ENCODE peak calls at places on chromosomes 5 and 9, in seven cellular contexts. B, R, W, Q, N, P and A are unnamed samples. For H3K4me1 and H3K36me3, the result is how much of the 10 kb centered on the place peaks cover.

GRCh38 chr5:54742417-54742889 is 224.9 kb downstream of the SNX18 start:
- DNase-seq in W (no peak), Q (no peak), P (no peak), N (no peak), R (peak), B (peak), A (no peak)

GRCh38 chr5:95644351-95645042 is 2.1 kb upstream of the RFESD start:
- DNase-seq in N (peak), P (no peak), W (peak), Q (peak), B (peak), R (peak), A (no peak)

GRCh38 chr5:91288117-91288516 is 95.0 kb downstream of the ARRDC3 start:
- DNase-seq in B (no peak), N (no peak), P (no peak), R (no peak), W (peak), Q (no peak), A (no peak)

GRCh38 chr9:123440256-123440655 is 84.3 kb downstream of the CRB2 start:
- DNase-seq in N (no peak), W (no peak), R (no peak), P (no peak), Q (no peak), B (no peak), A (no peak)

GRCh38 chr5:157689942-157690689 is 18.8 kb downstream of the C5orf52 start:
- DNase-seq in Q (no peak), W (no peak), N (peak), B (no peak), P (no peak), R (peak), A (no peak)

GRCh38 chr9:9950813-9951212 is 662.0 kb downstream of the PTPRD start:
- DNase-seq in P (no peak), Q (no peak), R (no peak), W (no peak), N (no peak), B (no peak), A (no peak)

GRCh38 chr9:23005061-23005690 is 558.6 kb downstream of the DMRTA1 start:
- DNase-seq in B (no peak), P (no peak), Q (no peak), N (no peak), W (no peak), R (peak), A (no peak)

GRCh38 chr5:63686938-63687337 is 275.3 kb downstream of the HTR1A start:
- DNase-seq in Q (no peak), P (peak), N (no peak), W (no peak), B (no peak), R (no peak), A (no peak)

GRCh38 chr5:60541980-60542379 is 158.0 kb downstream of the DEPDC1B start:
- DNase-seq in P (no peak), Q (no peak), B (no peak), N (no peak), W (no peak), R (no peak), A (no peak)

GRCh38 chr9:98520221-98520920 is 188.4 kb downstream of the GABBR2 start:
- DNase-seq in R (no peak), Q (no peak), P (no peak), B (no peak), N (no peak), W (no peak), A (no peak)

GRCh38 chr9:93967020-93967803 is 12.1 kb upstream of the BARX1 start:
- DNase-seq in Q (no peak), P (no peak), W (no peak), N (no peak), R (no peak), B (no peak), A (no peak)

GRCh38 chr5:107476783-107477182 is 194.0 kb downstream of the EFNA5 start:
- DNase-seq in N (no peak), R (peak), Q (no peak), W (no peak), P (no peak), B (peak), A (no peak)

GRCh38 chr9:38417003-38417965 is 7.0 kb downstream of the IGFBPL1 start:
- DNase-seq in P (no peak), R (peak), Q (peak), W (peak), N (peak), B (peak), A (no peak)

GRCh38 chr9:124197177-124198095 is 60.3 kb upstream of the NEK6 start:
- DNase-seq in P (no peak), N (no peak), B (peak), W (no peak), R (no peak), Q (no peak), A (no peak)

GRCh38 chr5:73311291-73312110 is 137.1 kb downstream of the FOXD1 start:
- DNase-seq in R (peak), Q (no peak), P (peak), W (no peak), B (no peak), N (peak), A (no peak)

GRCh38 chr9:136803551-136804508 is 3.9 kb upstream of the RABL6 start:
- DNase-seq in R (no peak), P (no peak), W (no peak), Q (no peak), N (no peak), B (no peak), A (no peak)

GRCh38 chr5:172771439-172772111 is 580 bp upstream of the DUSP1 start:
- DNase-seq in B (no peak), R (no peak), P (no peak), Q (no peak), W (no peak), N (no peak), A (no peak)

GRCh38 chr9:113654605-113655193 is 191.2 kb downstream of the RGS3 start:
- DNase-seq in R (no peak), N (no peak), Q (no peak), P (peak), B (no peak), W (no peak), A (no peak)

GRCh38 chr5:989961-990530 is 18.6 kb upstream of the NKD2 start:
- DNase-seq in N (peak), B (peak), R (peak), Q (no peak), W (peak), P (peak), A (no peak)

GRCh38 chr9:83981126-83981871 is 694 bp downstream of the RMI1 start:
- DNase-seq in N (no peak), Q (no peak), R (peak), B (peak), P (no peak), W (peak), A (no peak)

GRCh38 chr9:71909887-71910601 is 949 bp downstream of the ABHD17B start:
- DNase-seq in W (peak), N (no peak), Q (no peak), P (peak), B (peak), R (peak), A (no peak)

GRCh38 chr9:976258-976804 is at the start of gene DMRT3:
- DNase-seq in P (no peak), Q (no peak), N (peak), B (no peak), W (peak), R (peak), A (no peak)

GRCh38 chr9:33506626-33507370 is 17.3 kb upstream of the ANKRD18B start:
- DNase-seq in Q (peak), R (no peak), B (no peak), N (no peak), P (no peak), W (no peak), A (no peak)

GRCh38 chr5:159947708-159948358 is 31.6 kb downstream of the ADRA1B start:
- DNase-seq in B (no peak), P (no peak), Q (no peak), R (no peak), N (no peak), W (no peak), A (no peak)

GRCh38 chr9:100309992-100310391 is 42.8 kb downstream of the TEX10 start:
- DNase-seq in W (no peak), B (no peak), P (no peak), N (no peak), R (no peak), Q (no peak), A (no peak)

GRCh38 chr9:116594552-116594951 is 92.6 kb upstream of the TRIM32 start:
- DNase-seq in N (no peak), Q (peak), P (no peak), B (no peak), W (no peak), R (no peak), A (no peak)

GRCh38 chr5:134552301-134552700 is 26.8 kb downstream of the JADE2 start:
- DNase-seq in N (no peak), W (no peak), P (no peak), R (no peak), Q (no peak), B (peak), A (peak)

GRCh38 chr5:40906351-40906751 is 2.9 kb upstream of the C7 start:
- DNase-seq in N (no peak), B (no peak), W (no peak), P (no peak), Q (no peak), R (no peak), A (no peak)

GRCh38 chr5:39501403-39501802 is 76.6 kb upstream of the DAB2 start:
- DNase-seq in N (no peak), W (no peak), P (no peak), Q (no peak), R (no peak), B (no peak), A (peak)

GRCh38 chr5:142613231-142613630 is 72.7 kb downstream of the FGF1 start:
- DNase-seq in P (no peak), W (no peak), B (no peak), R (no peak), N (no peak), Q (no peak), A (no peak)

GRCh38 chr5:57696906-57697590 is 214.4 kb upstream of the ACTBL2 start:
- DNase-seq in P (no peak), R (no peak), N (no peak), Q (no peak), W (no peak), B (no peak), A (no peak)

GRCh38 chr9:72949918-72950325 is 2.9 kb downstream of the ALDH1A1 start:
- DNase-seq in B (no peak), N (no peak), P (no peak), W (no peak), Q (no peak), R (no peak), A (no peak)

GRCh38 chr5:8081179-8081578 is 212.2 kb downstream of the MTRR start:
- DNase-seq in R (no peak), P (no peak), N (no peak), B (no peak), W (no peak), Q (no peak), A (no peak)

GRCh38 chr9:6414291-6414690 is 1.3 kb downstream of the UHRF2 start:
- DNase-seq in P (no peak), R (no peak), Q (no peak), W (no peak), B (no peak), N (no peak), A (no peak)

GRCh38 chr5:10700516-10700915 is 60.5 kb downstream of the DAP start:
- DNase-seq in B (no peak), Q (no peak), P (no peak), W (no peak), R (no peak), N (no peak), A (no peak)
- H3K4me1 ChIP-seq in B (half or more), Q (under half), P (under half), W (under half), R (under half), N (under half), A (under half)

DNA sequence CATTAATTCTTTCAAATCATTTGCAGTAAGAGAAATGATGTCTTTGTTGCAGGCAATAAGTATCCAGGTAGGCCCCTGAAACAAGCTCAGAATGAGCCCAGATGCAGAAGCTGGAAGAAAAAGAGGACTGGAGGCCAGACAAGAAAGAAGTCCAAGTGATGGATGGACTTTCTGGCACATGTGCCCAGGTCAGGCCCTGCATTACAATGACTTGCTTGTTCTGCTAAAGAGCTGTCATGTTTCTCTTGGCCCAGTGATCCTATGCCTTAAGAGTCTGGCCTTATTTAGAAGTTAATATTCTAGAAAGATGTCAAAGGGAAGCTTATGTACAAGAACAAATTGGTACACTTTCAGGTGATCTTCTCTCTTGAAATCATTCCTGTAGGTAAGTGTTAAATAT is 64.8 kb downstream of the DPYSL3 start:
- DNase-seq in R (no peak), N (no peak), B (no peak), W (no peak), P (peak), Q (no peak), A (no peak)
- H3K36me3 ChIP-seq in R (under half), N (half or more), B (under half), W (under half), P (under half), Q (under half), A (under half)

DNA sequence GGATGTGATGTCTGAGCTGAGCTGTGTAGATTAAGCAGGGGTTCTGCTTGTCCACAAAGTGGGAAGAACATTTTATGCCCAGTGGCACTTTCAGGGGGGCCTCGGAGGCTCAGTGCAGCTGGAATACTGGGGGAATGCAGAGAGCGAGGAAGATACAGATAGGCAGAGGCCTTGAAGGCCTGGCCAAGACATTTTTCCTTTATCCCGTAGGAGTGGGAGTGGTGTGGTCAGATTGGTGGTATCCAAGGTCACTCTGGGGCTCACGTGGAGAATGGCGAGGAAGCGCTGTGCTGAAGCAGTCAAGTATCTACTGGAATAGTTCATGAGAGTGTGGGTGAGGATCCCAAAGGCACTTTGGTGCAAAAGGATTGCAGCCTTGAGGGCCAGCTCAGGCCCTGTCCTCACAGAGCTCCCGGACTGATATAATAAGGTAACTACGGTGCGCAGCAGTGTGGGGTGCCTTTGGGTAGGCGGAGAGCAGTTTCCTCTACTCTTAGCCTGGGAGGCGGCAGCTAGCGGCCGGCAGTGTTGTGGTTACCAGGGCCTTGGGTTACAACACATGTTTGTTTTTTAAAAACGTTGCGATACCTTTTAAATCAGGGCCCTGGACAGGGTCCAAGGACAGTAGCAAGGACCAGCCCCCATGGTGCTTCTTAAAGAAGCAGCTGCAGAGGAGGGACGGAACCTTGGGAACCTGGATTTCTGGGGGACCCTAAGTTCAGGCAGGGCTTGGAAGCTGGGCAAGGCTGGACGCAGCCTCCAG is 10.8 kb upstream of the CCDC69 start:
- DNase-seq in P (peak), N (no peak), B (peak), R (no peak), W (no peak), Q (no peak), A (no peak)
- TF ChIP-seq POLR2AphosphoS5 in P (no peak), N (no peak), B (peak), R (no peak), W (no peak), Q (no peak), A (no peak)

GRCh38 chr9:128096614-128097013 is 28.6 kb downstream of the SLC25A25 start:
- DNase-seq in Q (no peak), P (no peak), R (no peak), N (no peak), W (no peak), B (no peak), A (no peak)
- H3K4me1 ChIP-seq in Q (under half), P (half or more), R (under half), N (under half), W (half or more), B (half or more), A (under half)

GRCh38 chr9:27451207-27451792 is 72.8 kb upstream of the IFNK start:
- DNase-seq in N (no peak), Q (no peak), P (no peak), R (no peak), B (no peak), W (no peak), A (no peak)
- H3K36me3 ChIP-seq in N (under half), Q (under half), P (under half), R (under half), B (under half), W (under half), A (under half)